ENCODE peak calls at places on chromosomes 5 and 9, in seven cellular contexts. J, G, L, V, Y, Z and R are unnamed samples.
A peak's percentile ranks its signal among the peaks of the same experiment; 100 is the strongest.

GRCh38 chr5:111422245-111422644 is 90.1 kb downstream of the STARD4 start:
- DNase-seq in L (no peak), Y (no peak), J (no peak), G (no peak), V (no peak), Z (no peak), R (no peak)

GRCh38 chr9:79011461-79011860 is 560.3 kb upstream of the TLE4 start:
- DNase-seq in Z (no peak), J (no peak), V (no peak), L (no peak), G (no peak), Y (no peak), R (no peak)

GRCh38 chr5:66339896-66340295 is 195.8 kb downstream of the SREK1 start:
- DNase-seq in G (no peak), V (no peak), J (no peak), L (no peak), Z (no peak), Y (no peak), R (no peak)

GRCh38 chr5:138969323-138970013 is 94.3 kb upstream of the LRRTM2 start:
- DNase-seq in J (no peak), L (no peak), G (no peak), V (no peak), Y (no peak), Z (no peak), R (no peak)

GRCh38 chr5:126394211-126394828 is 28.9 kb upstream of the GRAMD2B start:
- DNase-seq in G (no peak), V (no peak), Z (no peak), L (no peak), Y (no peak), J (no peak), R (no peak)

GRCh38 chr9:136847065-136847826 is 2.0 kb upstream of the PHPT1 start:
- DNase-seq in G (peak; percentile 81), Z (peak; percentile 85), J (no peak), V (no peak), L (peak; percentile 64), Y (peak; percentile 78), R (peak; percentile 76)

GRCh38 chr5:179696605-179697004 is 2.2 kb upstream of the CANX start:
- DNase-seq in V (no peak), J (no peak), G (no peak), Z (no peak), Y (no peak), L (no peak), R (no peak)

GRCh38 chr5:112083623-112084022 is 326.6 kb upstream of the NREP start:
- DNase-seq in Y (no peak), Z (no peak), L (no peak), J (no peak), G (no peak), V (no peak), R (no peak)

GRCh38 chr9:113941056-113941455 is 64.9 kb downstream of the ZNF618 start:
- DNase-seq in Y (no peak), L (no peak), V (no peak), Z (no peak), G (no peak), J (no peak), R (no peak)

GRCh38 chr9:125842215-125842614 is 95.0 kb downstream of the PBX3 start:
- DNase-seq in L (no peak), Z (no peak), V (no peak), Y (no peak), J (no peak), G (no peak), R (no peak)

GRCh38 chr5:160188151-160188967 is 40.9 kb upstream of the FABP6 start:
- DNase-seq in G (peak; percentile 44), L (peak; percentile 24), J (no peak), V (peak; percentile 65), Z (peak; percentile 27), Y (peak; percentile 70), R (peak; percentile 7)

GRCh38 chr5:156475831-156476551 is 149.0 kb downstream of the SGCD start:
- DNase-seq in Y (no peak), L (no peak), G (peak; percentile 12), J (no peak), Z (peak; percentile 70), V (peak; percentile 75), R (no peak)

GRCh38 chr9:37362430-37362829 is 60.1 kb upstream of the GRHPR start:
- DNase-seq in Z (no peak), J (no peak), G (no peak), L (no peak), V (no peak), Y (no peak), R (peak; percentile 14)

GRCh38 chr9:37363124-37363523 is 59.4 kb upstream of the GRHPR start:
- DNase-seq in Y (no peak), G (no peak), V (no peak), J (no peak), Z (no peak), L (no peak), R (no peak)

GRCh38 chr9:37369671-37370070 is 52.8 kb upstream of the GRHPR start:
- DNase-seq in L (no peak), Y (peak; percentile 77), G (no peak), J (no peak), V (no peak), Z (no peak), R (no peak)

GRCh38 chr9:37364136-37364535 is 58.4 kb upstream of the GRHPR start:
- DNase-seq in G (no peak), L (no peak), V (no peak), Z (no peak), J (no peak), Y (no peak), R (no peak)

GRCh38 chr9:37364751-37365360 is 57.6 kb upstream of the GRHPR start:
- DNase-seq in Y (no peak), J (no peak), Z (peak; percentile 15), V (no peak), G (peak; percentile 18), L (no peak), R (peak; percentile 51)
- TF ChIP-seq POLR2A in Y (no peak), J (no peak), Z (no peak), V (no peak), G (no peak), L (no peak), R (no peak)

GRCh38 chr5:149434162-149435014 is 55.3 kb upstream of the IL17B start:
- DNase-seq in L (peak; percentile 47), V (peak; percentile 86), J (peak; percentile 66), G (peak; percentile 67), Y (peak; percentile 82), Z (peak; percentile 61), R (peak; percentile 74)

GRCh38 chr5:149432377-149432776 is 53.3 kb upstream of the IL17B start:
- DNase-seq in Y (no peak), L (no peak), V (peak; percentile 65), Z (no peak), J (no peak), G (no peak), R (no peak)

GRCh38 chr5:149432861-149433462 is 53.9 kb upstream of the IL17B start:
- DNase-seq in Y (no peak), L (no peak), J (no peak), V (peak; percentile 71), Z (no peak), G (no peak), R (no peak)

GRCh38 chr5:149435015-149435376 is 55.9 kb upstream of the IL17B start:
- DNase-seq in J (no peak), G (no peak), L (no peak), Z (no peak), V (no peak), Y (no peak), R (no peak)

DNA sequence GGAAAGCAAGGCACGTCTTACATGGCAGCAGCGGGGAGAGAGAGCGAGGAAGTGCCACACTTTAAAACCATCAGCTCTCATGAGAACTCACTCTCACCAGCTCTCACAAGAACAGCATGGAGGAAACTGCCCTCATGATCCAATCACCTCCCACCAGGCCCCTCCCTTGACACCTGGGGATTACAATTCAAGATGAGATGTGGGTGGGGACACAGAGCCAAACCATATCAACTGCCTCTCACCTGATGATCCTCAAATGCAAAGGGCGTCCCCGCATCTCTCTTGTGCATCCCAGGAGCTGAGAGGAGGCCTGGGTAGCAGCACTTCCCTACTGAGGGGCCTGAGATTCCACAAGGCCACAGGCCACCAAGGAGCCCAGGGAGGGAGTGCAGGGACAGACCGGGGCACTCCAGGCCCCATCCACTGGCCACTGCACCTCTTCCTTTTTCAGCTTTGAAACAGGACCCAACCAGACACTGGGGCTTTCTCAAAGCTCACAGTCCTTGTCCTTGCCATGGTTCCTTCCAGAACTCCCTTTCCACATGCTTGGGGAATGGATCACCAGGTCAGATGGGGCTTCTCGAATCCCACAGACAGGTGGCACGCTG is 54.5 kb upstream of the IL17B start:
- DNase-seq in Y (no peak), V (peak; percentile 65), L (no peak), G (no peak), Z (no peak), J (no peak), R (no peak)
- TF ChIP-seq POLR2A in Y (no peak), V (no peak), L (no peak), G (peak; percentile 23), Z (no peak), J (no peak), R (no peak)

GRCh38 chr9:4489562-4489918 is 728 bp upstream of the SLC1A1 start:
- DNase-seq in Z (peak; percentile 16), L (peak; percentile 73), J (no peak), Y (no peak), V (no peak), G (no peak), R (no peak)

GRCh38 chr9:4490705-4491620 is 695 bp downstream of the SLC1A1 start:
- DNase-seq in G (no peak), J (no peak), Z (no peak), L (peak; percentile 46), V (no peak), Y (no peak), R (no peak)

GRCh38 chr9:4486176-4486575 is 4.1 kb upstream of the SLC1A1 start:
- DNase-seq in V (no peak), Z (no peak), L (no peak), G (no peak), J (no peak), Y (no peak), R (no peak)

GRCh38 chr9:4491621-4491975 is 1.3 kb downstream of the SLC1A1 start:
- DNase-seq in Z (no peak), L (no peak), J (no peak), V (no peak), G (peak; percentile 27), Y (peak; percentile 56), R (no peak)

DNA sequence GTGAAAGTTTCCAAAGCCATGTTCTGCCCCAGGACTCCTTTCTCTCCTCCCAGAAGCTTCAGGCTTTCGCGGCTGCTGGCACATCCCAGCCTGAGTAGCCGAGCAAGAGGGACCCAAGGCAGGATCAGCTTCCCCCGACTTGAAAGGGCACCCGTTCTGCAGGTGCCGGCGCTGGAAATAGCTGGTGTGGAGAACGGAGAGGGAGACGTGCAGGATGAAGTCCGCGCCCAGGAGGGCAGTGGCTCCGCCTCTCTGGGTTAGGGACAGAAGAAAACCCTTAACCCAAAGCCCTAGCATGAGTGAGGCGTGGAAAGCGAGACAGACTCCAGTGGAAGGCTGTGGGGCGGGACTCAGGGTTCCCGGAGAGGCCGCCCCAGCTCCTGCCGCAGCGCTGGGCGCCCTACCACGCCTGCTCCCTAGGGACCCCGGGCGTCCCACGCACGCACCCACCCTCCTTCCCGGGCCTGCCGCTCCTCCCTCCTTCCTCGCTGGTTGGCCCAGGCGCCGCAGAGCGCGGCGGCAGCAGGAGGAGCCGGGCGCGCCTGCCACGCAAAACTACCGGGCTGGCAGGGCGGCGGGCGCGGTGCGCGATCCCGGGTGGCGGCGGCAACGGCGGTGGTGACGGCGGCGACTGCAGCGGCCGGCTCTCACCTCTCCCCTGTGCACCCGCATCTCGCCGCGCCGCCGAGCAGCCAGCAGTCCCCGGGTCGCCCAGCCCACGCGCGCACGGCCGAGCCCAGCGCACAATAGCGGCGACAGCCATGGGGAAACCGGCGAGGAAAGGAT is at the start of gene SLC1A1:
- DNase-seq in G (peak; percentile 76), Z (peak; percentile 52), Y (peak; percentile 89), V (peak; percentile 33), L (peak; percentile 86), J (peak; percentile 74), R (no peak)
- TF ChIP-seq POLR2A in G (peak; percentile 50), Z (peak; percentile 41), Y (peak; percentile 75), V (peak; percentile 37), L (peak; percentile 76), J (no peak), R (no peak)

GRCh38 chr5:172981931-172982330 is 1.6 kb upstream of the ATP6V0E1 start:
- DNase-seq in V (no peak), L (no peak), G (no peak), Y (no peak), Z (no peak), J (no peak), R (no peak)
- TF ChIP-seq POLR2A in V (no peak), L (no peak), G (no peak), Y (no peak), Z (no peak), J (no peak), R (no peak)